ENCODE peak calls at places on chromosomes 16 and 17, in five cellular contexts. One of them, this sample, is unnamed.

GRCh38 chr16:84088695-84089395 is 27.9 kb downstream of the MBTPS1 start:
- DNase-seq in lower lobe of right lung: no peak
- DNase-seq in left ventricle myocardium inferior: peak
- DNase-seq in tibial artery: no peak
- DNase-seq in fibroblast of lung: no peak
- DNase-seq in this sample: no peak

GRCh38 chr17:78597923-78598545 is 20.8 kb upstream of the DNAH17 start:
- DNase-seq in lower lobe of right lung: no peak
- DNase-seq in left ventricle myocardium inferior: no peak
- DNase-seq in tibial artery: no peak
- DNase-seq in fibroblast of lung: peak
- DNase-seq in this sample: no peak

GRCh38 chr17:82006468-82007227 is 16.0 kb downstream of the CENPX start:
- DNase-seq in lower lobe of right lung: no peak
- DNase-seq in left ventricle myocardium inferior: no peak
- DNase-seq in tibial artery: no peak
- DNase-seq in fibroblast of lung: peak
- DNase-seq in this sample: no peak

GRCh38 chr17:34580685-34581445 is 1.5 kb downstream of the TMEM132E start:
- DNase-seq in lower lobe of right lung: no peak
- DNase-seq in left ventricle myocardium inferior: no peak
- DNase-seq in tibial artery: no peak
- DNase-seq in fibroblast of lung: no peak
- DNase-seq in this sample: no peak

GRCh38 chr17:31585280-31585630 is 193.8 kb downstream of the RAB11FIP4 start:
- DNase-seq in lower lobe of right lung: no peak
- DNase-seq in left ventricle myocardium inferior: no peak
- DNase-seq in tibial artery: no peak
- DNase-seq in fibroblast of lung: no peak
- DNase-seq in this sample: no peak

GRCh38 chr16:71358464-71359031 is at the start of gene CALB2:
- DNase-seq in lower lobe of right lung: peak
- DNase-seq in left ventricle myocardium inferior: peak
- DNase-seq in tibial artery: peak
- DNase-seq in fibroblast of lung: peak
- DNase-seq in this sample: peak

GRCh38 chr16:19833176-19833575 is 51.5 kb downstream of the GPRC5B start:
- DNase-seq in lower lobe of right lung: no peak
- DNase-seq in left ventricle myocardium inferior: no peak
- DNase-seq in tibial artery: no peak
- DNase-seq in fibroblast of lung: peak
- DNase-seq in this sample: no peak

GRCh38 chr16:23788653-23789052 is 33.8 kb downstream of the CHP2 start:
- DNase-seq in lower lobe of right lung: no peak
- DNase-seq in left ventricle myocardium inferior: no peak
- DNase-seq in tibial artery: no peak
- DNase-seq in fibroblast of lung: no peak
- DNase-seq in this sample: no peak

GRCh38 chr16:79370736-79371135 is 229.8 kb downstream of the MAF start:
- DNase-seq in lower lobe of right lung: no peak
- DNase-seq in left ventricle myocardium inferior: no peak
- DNase-seq in tibial artery: no peak
- DNase-seq in fibroblast of lung: no peak
- DNase-seq in this sample: no peak

DNA sequence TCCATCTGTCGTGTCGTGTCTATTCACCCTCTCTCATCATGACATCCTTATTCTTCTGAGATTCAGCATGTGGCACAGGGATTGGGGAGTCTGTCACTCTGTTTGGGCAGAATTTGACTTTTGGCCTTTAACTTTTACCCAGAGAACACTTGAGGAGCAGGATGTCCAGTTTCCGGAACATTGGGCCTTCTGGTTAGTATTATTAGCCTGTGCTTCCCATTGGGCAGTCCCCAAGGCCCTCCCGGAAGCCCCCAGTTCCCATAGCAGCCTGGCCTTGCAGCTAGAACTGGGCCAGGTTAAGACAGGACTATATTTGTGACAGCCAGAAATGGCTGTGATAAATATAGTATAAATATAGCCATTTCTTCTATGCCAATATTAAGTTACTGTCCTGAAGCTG is 9.6 kb downstream of the SCN4A start:
- DNase-seq in lower lobe of right lung: no peak
- DNase-seq in left ventricle myocardium inferior: peak
- DNase-seq in tibial artery: no peak
- DNase-seq in fibroblast of lung: no peak
- DNase-seq in this sample: peak
- H3K4me3 ChIP-seq in lower lobe of right lung: no peak
- H3K4me3 ChIP-seq in left ventricle myocardium inferior: no peak
- H3K4me3 ChIP-seq in tibial artery: no peak
- H3K4me3 ChIP-seq in fibroblast of lung: no peak
- H3K4me3 ChIP-seq in this sample: no peak

GRCh38 chr16:56800355-56800754 is 64.7 kb upstream of the SLC12A3 start:
- DNase-seq in lower lobe of right lung: no peak
- DNase-seq in left ventricle myocardium inferior: no peak
- DNase-seq in tibial artery: no peak
- DNase-seq in fibroblast of lung: peak
- DNase-seq in this sample: no peak
- H3K27ac ChIP-seq in lower lobe of right lung: no peak
- H3K27ac ChIP-seq in left ventricle myocardium inferior: no peak
- H3K27ac ChIP-seq in tibial artery: peak
- H3K27ac ChIP-seq in fibroblast of lung: no peak
- H3K27ac ChIP-seq in this sample: no peak

GRCh38 chr17:46847204-46848191 is 3.9 kb upstream of the WNT9B start:
- DNase-seq in lower lobe of right lung: no peak
- DNase-seq in left ventricle myocardium inferior: no peak
- DNase-seq in tibial artery: no peak
- DNase-seq in fibroblast of lung: no peak
- DNase-seq in this sample: no peak

GRCh38 chr17:46837521-46837920 is 13.9 kb upstream of the WNT9B start:
- DNase-seq in lower lobe of right lung: peak
- DNase-seq in left ventricle myocardium inferior: no peak
- DNase-seq in tibial artery: no peak
- DNase-seq in fibroblast of lung: no peak
- DNase-seq in this sample: no peak

GRCh38 chr17:46841561-46842379 is 9.6 kb upstream of the WNT9B start:
- DNase-seq in lower lobe of right lung: peak
- DNase-seq in left ventricle myocardium inferior: no peak
- DNase-seq in tibial artery: no peak
- DNase-seq in fibroblast of lung: no peak
- DNase-seq in this sample: no peak

GRCh38 chr17:46839211-46839610 is 12.2 kb upstream of the WNT9B start:
- DNase-seq in lower lobe of right lung: no peak
- DNase-seq in left ventricle myocardium inferior: no peak
- DNase-seq in tibial artery: no peak
- DNase-seq in fibroblast of lung: no peak
- DNase-seq in this sample: no peak

GRCh38 chr17:46842835-46843234 is 8.5 kb upstream of the WNT9B start:
- DNase-seq in lower lobe of right lung: peak
- DNase-seq in left ventricle myocardium inferior: no peak
- DNase-seq in tibial artery: no peak
- DNase-seq in fibroblast of lung: no peak
- DNase-seq in this sample: no peak
- TF ChIP-seq CTCF in lower lobe of right lung: peak
- TF ChIP-seq CTCF in left ventricle myocardium inferior: peak
- TF ChIP-seq CTCF in tibial artery: no peak
- TF ChIP-seq CTCF in fibroblast of lung: peak
- TF ChIP-seq CTCF in this sample: peak

DNA sequence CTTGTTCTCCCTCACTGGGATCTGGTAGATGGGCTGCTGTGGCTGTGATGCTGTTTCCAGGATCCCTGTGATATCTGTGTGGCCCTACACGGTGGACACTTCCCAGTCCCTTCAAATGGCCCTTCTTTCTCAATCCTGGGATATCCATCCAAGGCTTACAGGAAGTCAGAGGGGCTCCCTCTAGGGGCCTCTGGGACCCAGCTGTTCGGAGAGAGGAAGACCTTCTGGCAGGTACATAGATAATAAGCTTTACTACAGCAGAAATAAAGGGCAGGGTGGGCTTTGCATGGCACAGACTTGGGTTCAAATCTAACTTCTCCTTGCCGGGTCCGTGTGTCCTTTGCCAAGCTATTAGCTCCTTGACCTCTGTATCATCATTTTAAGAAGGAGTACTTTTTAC is 119.5 kb upstream of the CDH13 start:
- DNase-seq in lower lobe of right lung: no peak
- DNase-seq in left ventricle myocardium inferior: no peak
- DNase-seq in tibial artery: no peak
- DNase-seq in fibroblast of lung: no peak
- DNase-seq in this sample: no peak
- H3K4me3 ChIP-seq in lower lobe of right lung: no peak
- H3K4me3 ChIP-seq in left ventricle myocardium inferior: no peak
- H3K4me3 ChIP-seq in tibial artery: no peak
- H3K4me3 ChIP-seq in fibroblast of lung: no peak
- H3K4me3 ChIP-seq in this sample: no peak

DNA sequence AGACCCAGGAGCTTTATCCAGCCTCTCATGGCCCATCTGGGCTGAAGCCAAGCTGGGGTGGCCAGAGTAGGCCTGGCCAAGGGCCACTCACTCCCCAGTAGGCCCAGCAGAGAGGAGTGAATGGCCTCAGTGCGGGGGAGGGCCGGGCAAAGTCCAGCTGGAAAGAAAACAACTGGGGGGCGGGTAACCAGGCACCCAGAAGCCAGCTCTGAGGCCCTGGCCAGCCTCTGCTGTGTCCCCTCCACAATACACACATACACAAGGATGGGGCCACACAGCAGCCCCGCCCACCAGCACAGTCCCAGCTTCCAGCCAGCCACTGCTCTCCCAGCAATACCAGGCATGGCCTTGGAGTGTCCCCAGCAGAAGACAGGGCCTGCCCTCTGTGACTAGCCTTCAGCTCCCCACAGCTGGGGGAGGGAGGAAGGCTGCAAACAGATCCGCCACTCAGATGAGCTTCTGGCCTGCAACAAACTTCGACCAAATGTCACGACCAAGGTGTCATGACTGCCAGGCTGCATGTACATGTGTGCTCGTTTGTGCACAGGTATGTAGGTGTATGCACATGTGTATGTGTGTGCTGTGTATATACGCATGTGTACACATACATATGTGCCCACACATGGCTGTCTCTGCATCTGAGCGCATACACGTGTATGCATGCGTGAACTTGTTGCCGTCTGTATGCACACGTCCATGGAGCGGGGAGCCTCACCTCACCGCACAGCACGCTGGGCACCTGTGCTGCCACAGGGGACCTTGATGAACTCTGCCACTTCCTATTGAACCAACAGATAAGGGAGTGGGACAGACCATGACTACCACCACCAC is 5.0 kb downstream of the CARHSP1 start:
- DNase-seq in lower lobe of right lung: no peak
- DNase-seq in left ventricle myocardium inferior: peak
- DNase-seq in tibial artery: no peak
- DNase-seq in fibroblast of lung: peak
- DNase-seq in this sample: peak
- H3K27ac ChIP-seq in lower lobe of right lung: peak
- H3K27ac ChIP-seq in left ventricle myocardium inferior: peak
- H3K27ac ChIP-seq in tibial artery: peak
- H3K27ac ChIP-seq in fibroblast of lung: no peak
- H3K27ac ChIP-seq in this sample: no peak

DNA sequence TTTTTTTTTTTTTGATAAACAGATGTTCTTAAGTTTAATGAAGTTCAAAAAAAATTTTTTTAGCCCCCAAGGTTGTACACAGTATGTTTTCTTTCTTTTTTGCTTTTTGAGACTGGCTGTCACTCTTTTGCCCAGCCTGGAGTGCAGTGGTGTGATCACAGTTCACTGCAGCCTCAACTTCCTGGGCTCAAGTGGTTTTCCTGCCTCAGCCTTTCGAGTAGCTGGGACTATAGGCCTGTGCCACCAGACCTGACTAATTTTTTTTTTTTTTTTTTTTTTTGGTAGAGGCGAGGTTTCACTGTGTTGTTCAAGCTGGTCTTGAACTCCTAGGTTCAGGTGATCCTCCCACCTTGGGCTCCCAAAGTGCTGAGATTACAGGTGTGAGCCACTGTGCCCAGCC is 12.8 kb downstream of the ITGAE start:
- DNase-seq in lower lobe of right lung: no peak
- DNase-seq in left ventricle myocardium inferior: no peak
- DNase-seq in tibial artery: no peak
- DNase-seq in fibroblast of lung: peak
- DNase-seq in this sample: no peak
- TF ChIP-seq CTCF in lower lobe of right lung: no peak
- TF ChIP-seq CTCF in left ventricle myocardium inferior: no peak
- TF ChIP-seq CTCF in tibial artery: no peak
- TF ChIP-seq CTCF in fibroblast of lung: no peak
- TF ChIP-seq CTCF in this sample: no peak

DNA sequence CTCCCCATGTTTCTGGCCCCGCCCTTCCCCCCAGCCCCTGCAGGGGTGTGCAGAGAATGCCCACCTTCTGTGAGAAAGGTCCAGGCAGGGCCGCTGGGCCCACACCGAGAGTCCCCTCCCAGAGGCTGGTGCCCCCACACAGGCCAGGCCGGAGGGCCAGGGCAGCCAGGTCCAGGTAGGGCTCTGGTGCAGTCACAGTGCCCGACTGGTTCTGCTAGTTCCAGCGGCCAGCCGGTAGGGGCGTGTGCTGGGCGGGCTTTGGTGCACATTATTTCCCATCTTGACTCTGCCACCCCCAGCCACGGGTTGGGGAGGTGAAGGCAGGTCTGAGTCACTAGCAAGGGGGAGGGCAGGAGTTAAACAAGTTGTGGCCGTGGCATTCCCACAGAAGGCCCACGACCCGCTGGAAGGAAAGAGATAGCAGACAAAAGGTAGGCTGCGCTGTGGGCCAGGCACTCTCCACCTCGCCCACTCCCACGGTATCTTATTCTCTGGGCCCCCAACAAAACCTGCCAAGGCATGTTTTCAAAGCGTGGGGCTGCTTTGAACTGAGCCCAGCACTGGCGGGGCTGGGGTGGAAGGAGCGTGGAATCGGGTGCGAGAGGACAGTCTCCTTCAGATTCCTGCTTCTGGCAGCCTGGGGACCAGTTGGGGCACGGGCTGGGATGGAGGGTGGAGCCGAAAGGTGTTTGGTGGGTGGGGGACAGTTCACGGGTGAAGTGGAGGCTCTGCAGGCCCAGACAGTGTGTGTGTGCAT is 1.9 kb downstream of the EPN3 start:
- DNase-seq in lower lobe of right lung: peak
- DNase-seq in left ventricle myocardium inferior: no peak
- DNase-seq in tibial artery: no peak
- DNase-seq in fibroblast of lung: peak
- DNase-seq in this sample: no peak
- H3K4me3 ChIP-seq in lower lobe of right lung: no peak
- H3K4me3 ChIP-seq in left ventricle myocardium inferior: peak
- H3K4me3 ChIP-seq in tibial artery: no peak
- H3K4me3 ChIP-seq in fibroblast of lung: no peak
- H3K4me3 ChIP-seq in this sample: no peak

GRCh38 chr16:87165151-87165550 is 152.0 kb downstream of the C16orf95 start:
- DNase-seq in lower lobe of right lung: no peak
- DNase-seq in left ventricle myocardium inferior: no peak
- DNase-seq in tibial artery: no peak
- DNase-seq in fibroblast of lung: no peak
- DNase-seq in this sample: no peak
- H3K27ac ChIP-seq in lower lobe of right lung: no peak
- H3K27ac ChIP-seq in left ventricle myocardium inferior: no peak
- H3K27ac ChIP-seq in tibial artery: no peak
- H3K27ac ChIP-seq in fibroblast of lung: no peak
- H3K27ac ChIP-seq in this sample: no peak